ENCODE peak calls at places on chromosomes 3 and 15, in six cellular contexts. E is WERI-Rb-1, B is psoas muscle, J is HL-60, Z is left ventricle myocardium inferior, H is ovary. G is an unnamed sample.

GRCh38 chr3:46906471-46907058 is 29.0 kb downstream of the PTH1R start:
- DNase-seq in E (no peak), B (peak), J (no peak), Z (no peak), H (no peak), G (no peak)

GRCh38 chr15:53453253-53454105 is 306.0 kb downstream of the WDR72 start:
- DNase-seq in E (no peak), B (no peak), J (no peak), Z (no peak), H (no peak), G (no peak)

GRCh38 chr3:34973586-34973985 is 665.7 kb upstream of the ARPP21 start:
- DNase-seq in E (no peak), B (no peak), J (no peak), Z (no peak), H (no peak), G (no peak)

GRCh38 chr15:75058127-75058905 is 34.9 kb downstream of the PPCDC start:
- DNase-seq in E (no peak), B (no peak), J (no peak), Z (no peak), H (no peak), G (no peak)

GRCh38 chr3:128804817-128805166 is 74.6 kb upstream of the ACAD9 start:
- DNase-seq in E (no peak), B (no peak), J (no peak), Z (no peak), H (no peak), G (no peak)

GRCh38 chr15:31561156-31561555 is 234.5 kb downstream of the KLF13 start:
- DNase-seq in E (no peak), B (no peak), J (no peak), Z (no peak), H (no peak), G (no peak)

GRCh38 chr3:108124337-108125150 is 33.7 kb upstream of the CD47 start:
- DNase-seq in E (no peak), B (no peak), J (peak), Z (no peak), H (no peak), G (no peak)

GRCh38 chr3:144859057-144859626 is 887.5 kb downstream of the DIPK2A start:
- DNase-seq in E (no peak), B (no peak), J (no peak), Z (no peak), H (no peak), G (no peak)

GRCh38 chr15:47516576-47517371 is 200.5 kb upstream of the SEMA6D start:
- DNase-seq in E (no peak), B (no peak), J (no peak), Z (no peak), H (no peak), G (no peak)

GRCh38 chr15:80861776-80862175 is 82.6 kb downstream of the CEMIP start:
- DNase-seq in E (no peak), B (no peak), J (no peak), Z (peak), H (no peak), G (peak)

GRCh38 chr3:4729061-4729973 is 236.2 kb downstream of the ITPR1 start:
- DNase-seq in E (no peak), B (no peak), J (no peak), Z (no peak), H (no peak), G (no peak)

GRCh38 chr15:41914406-41914805 is 20.6 kb upstream of the SPTBN5 start:
- DNase-seq in E (no peak), B (no peak), J (no peak), Z (no peak), H (no peak), G (peak)

GRCh38 chr3:49132437-49133225 is at the start of gene LAMB2:
- DNase-seq in E (peak), B (peak), J (no peak), Z (peak), H (peak), G (peak)

GRCh38 chr3:15823092-15823491 is 25.3 kb upstream of the ANKRD28 start:
- DNase-seq in E (peak), B (no peak), J (no peak), Z (no peak), H (no peak), G (no peak)

GRCh38 chr15:26759991-26760390 is 12.9 kb downstream of the GABRB3 start:
- DNase-seq in E (no peak), B (no peak), J (no peak), Z (no peak), H (no peak), G (no peak)

GRCh38 chr15:67307889-67308597 is 53.5 kb downstream of the IQCH start:
- DNase-seq in E (no peak), B (no peak), J (no peak), Z (no peak), H (no peak), G (no peak)

GRCh38 chr15:91561371-91562100 is 292.0 kb upstream of the SLCO3A1 start:
- DNase-seq in E (no peak), B (peak), J (no peak), Z (no peak), H (no peak), G (peak)

GRCh38 chr15:56765252-56765651 is 31.9 kb upstream of the ZNF280D start:
- DNase-seq in E (no peak), B (no peak), J (no peak), Z (no peak), H (no peak), G (no peak)

GRCh38 chr3:115052906-115053305 is 94.2 kb downstream of the ZBTB20 start:
- DNase-seq in E (no peak), B (no peak), J (no peak), Z (no peak), H (no peak), G (no peak)

GRCh38 chr3:87361271-87361670 is 84.9 kb upstream of the POU1F1 start:
- DNase-seq in E (peak), B (no peak), J (no peak), Z (no peak), H (no peak), G (no peak)

GRCh38 chr3:58629629-58630028 is 36.9 kb downstream of the FAM3D start:
- DNase-seq in E (no peak), B (no peak), J (no peak), Z (no peak), H (no peak), G (no peak)

GRCh38 chr3:65593780-65594752 is 444.7 kb downstream of the MAGI1 start:
- DNase-seq in E (no peak), B (no peak), J (no peak), Z (no peak), H (no peak), G (no peak)

GRCh38 chr15:90685688-90686434 is 31.3 kb upstream of the BLM start:
- DNase-seq in E (no peak), B (no peak), J (no peak), Z (no peak), H (no peak), G (no peak)

GRCh38 chr3:53624467-53624866 is 130.1 kb downstream of the CACNA1D start:
- DNase-seq in E (no peak), B (no peak), J (no peak), Z (no peak), H (no peak), G (no peak)

GRCh38 chr15:82312611-82313349 is 36.5 kb downstream of the GOLGA6L10 start:
- DNase-seq in E (peak), B (no peak), J (no peak), Z (no peak), H (no peak), G (no peak)

GRCh38 chr15:82306791-82307713 is 42.2 kb downstream of the GOLGA6L10 start:
- DNase-seq in E (no peak), B (no peak), J (no peak), Z (no peak), H (no peak), G (no peak)

GRCh38 chr3:123447749-123448502 is 964 bp downstream of the ADCY5 start:
- DNase-seq in E (no peak), B (peak), J (no peak), Z (no peak), H (peak), G (peak)

GRCh38 chr15:76285241-76285825 is 25.9 kb downstream of the ETFA start:
- DNase-seq in E (no peak), B (no peak), J (peak), Z (no peak), H (no peak), G (no peak)

GRCh38 chr3:43867673-43868072 is 176.9 kb downstream of the ABHD5 start:
- DNase-seq in E (no peak), B (no peak), J (no peak), Z (no peak), H (peak), G (no peak)

GRCh38 chr3:7800006-7800780 is 701.4 kb upstream of the LMCD1 start:
- DNase-seq in E (no peak), B (no peak), J (no peak), Z (no peak), H (no peak), G (no peak)

GRCh38 chr3:186510374-186511079 is 33.7 kb downstream of the CRYGS start:
- DNase-seq in E (no peak), B (no peak), J (no peak), Z (no peak), H (no peak), G (no peak)
- TF ChIP-seq CTCF in E (no peak), B (no peak), J (no peak), Z (peak), H (no peak), G (peak)

DNA sequence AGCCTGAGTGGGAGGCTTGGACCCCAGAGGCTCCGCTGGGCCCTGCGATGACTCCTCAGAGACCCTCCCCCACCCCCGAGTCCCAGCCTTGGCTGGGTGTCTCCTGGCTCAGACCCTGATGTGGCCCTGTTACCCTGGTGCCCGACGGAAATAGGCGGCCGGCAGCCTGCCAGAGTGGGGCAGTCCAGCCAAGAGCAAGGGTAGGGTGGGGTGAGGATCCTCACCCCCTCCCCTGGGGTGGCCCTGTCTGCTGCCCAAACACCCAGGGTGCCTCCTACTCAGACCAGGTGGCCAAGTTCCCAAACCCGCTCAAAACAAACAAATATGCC is 15.3 kb downstream of the TNK2 start:
- DNase-seq in E (no peak), B (peak), J (no peak), Z (peak), H (no peak), G (peak)
- H3K4me3 ChIP-seq in E (no peak), B (peak), J (no peak), Z (peak), H (no peak), G (peak)

GRCh38 chr15:29344474-29344873 is 74.9 kb upstream of the NSMCE3 start:
- DNase-seq in E (no peak), B (no peak), J (no peak), Z (no peak), H (no peak), G (no peak)

GRCh38 chr15:29346998-29347397 is 77.4 kb upstream of the NSMCE3 start:
- DNase-seq in E (no peak), B (no peak), J (no peak), Z (no peak), H (no peak), G (no peak)

GRCh38 chr15:29343229-29343628 is 73.6 kb upstream of the NSMCE3 start:
- DNase-seq in E (no peak), B (no peak), J (no peak), Z (no peak), H (no peak), G (no peak)

GRCh38 chr15:29345549-29346525 is 76.2 kb upstream of the NSMCE3 start:
- DNase-seq in E (no peak), B (no peak), J (no peak), Z (no peak), H (no peak), G (no peak)

GRCh38 chr15:29342201-29342600 is 72.6 kb upstream of the NSMCE3 start:
- DNase-seq in E (no peak), B (no peak), J (no peak), Z (no peak), H (no peak), G (no peak)
- H3K27ac ChIP-seq in E (no peak), B (no peak), J (no peak), Z (no peak), H (no peak), G (no peak)

DNA sequence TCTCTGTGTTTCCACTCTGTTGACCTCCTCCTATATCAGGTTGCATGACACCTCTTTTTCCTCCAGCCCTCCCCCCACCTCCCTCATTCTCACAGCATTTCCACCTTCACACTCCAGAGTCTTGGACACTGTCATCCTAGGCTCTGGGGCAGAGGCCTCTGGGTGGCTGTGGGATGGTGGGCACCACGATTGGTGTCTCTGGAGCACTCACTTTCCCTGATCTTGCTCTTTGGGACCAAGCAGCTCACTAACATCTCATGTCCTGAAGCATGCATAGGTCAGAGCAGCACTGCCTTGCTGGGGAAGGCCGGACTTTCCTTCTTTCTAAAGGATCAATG is 14.9 kb downstream of the ZBTB47 start:
- DNase-seq in E (no peak), B (no peak), J (no peak), Z (no peak), H (no peak), G (peak)
- TF ChIP-seq CTCF in E (no peak), B (no peak), J (no peak), Z (no peak), H (no peak), G (no peak)

DNA sequence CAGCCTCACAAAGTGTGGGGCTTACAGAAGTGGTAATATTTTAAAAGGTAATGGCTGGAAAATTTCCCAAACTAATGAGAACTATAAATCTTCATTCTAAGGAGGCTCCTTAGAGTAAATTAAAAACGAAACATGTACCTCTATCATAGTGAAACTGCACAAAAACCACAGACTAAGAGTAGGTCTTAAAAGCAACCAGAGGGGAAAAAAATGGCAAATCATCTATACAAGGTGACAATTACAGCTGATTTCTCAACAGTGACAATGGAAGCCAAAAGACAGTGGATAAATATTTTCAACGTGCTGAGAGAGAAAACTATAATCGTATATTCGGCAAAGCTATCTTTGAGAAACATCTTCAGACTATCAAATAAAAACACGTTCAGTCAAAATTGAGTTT is 20.6 kb downstream of the HEG1 start:
- DNase-seq in E (no peak), B (no peak), J (no peak), Z (no peak), H (no peak), G (no peak)
- H3K4me3 ChIP-seq in E (no peak), B (no peak), J (no peak), Z (no peak), H (no peak), G (no peak)